ENCODE peak calls at places on chromosomes 16 and 17, in nine cellular contexts. One of them, this sample, is unnamed.

GRCh38 chr16:4402439-4403132 is 13.8 kb downstream of the CORO7 start:
- DNase-seq in OCI-LY7: peak
- DNase-seq in adipocyte: peak
- DNase-seq in heart right ventricle: peak
- DNase-seq in right atrium auricular region: peak
- DNase-seq in AG04449: no peak
- DNase-seq in aorta: peak
- DNase-seq in esophagus muscularis mucosa: no peak
- DNase-seq in hepatocyte: peak
- DNase-seq in this sample: peak

GRCh38 chr17:12472613-12473173 is 193.0 kb upstream of the MYOCD start:
- DNase-seq in OCI-LY7: no peak
- DNase-seq in adipocyte: no peak
- DNase-seq in heart right ventricle: no peak
- DNase-seq in right atrium auricular region: no peak
- DNase-seq in AG04449: no peak
- DNase-seq in aorta: no peak
- DNase-seq in esophagus muscularis mucosa: no peak
- DNase-seq in hepatocyte: no peak
- DNase-seq in this sample: peak

GRCh38 chr17:7843536-7844291 is 9.7 kb downstream of the KDM6B start:
- DNase-seq in OCI-LY7: peak
- DNase-seq in adipocyte: peak
- DNase-seq in heart right ventricle: peak
- DNase-seq in right atrium auricular region: peak
- DNase-seq in AG04449: no peak
- DNase-seq in aorta: peak
- DNase-seq in esophagus muscularis mucosa: peak
- DNase-seq in hepatocyte: peak
- DNase-seq in this sample: peak

GRCh38 chr16:50699345-50700159 is 6.1 kb downstream of the NOD2 start:
- DNase-seq in OCI-LY7: no peak
- DNase-seq in adipocyte: no peak
- DNase-seq in heart right ventricle: no peak
- DNase-seq in right atrium auricular region: no peak
- DNase-seq in AG04449: no peak
- DNase-seq in aorta: peak
- DNase-seq in esophagus muscularis mucosa: no peak
- DNase-seq in hepatocyte: no peak
- DNase-seq in this sample: no peak

GRCh38 chr16:85370881-85371651 is 242.1 kb upstream of the GSE1 start:
- DNase-seq in OCI-LY7: no peak
- DNase-seq in adipocyte: no peak
- DNase-seq in heart right ventricle: peak
- DNase-seq in right atrium auricular region: peak
- DNase-seq in AG04449: no peak
- DNase-seq in aorta: peak
- DNase-seq in esophagus muscularis mucosa: no peak
- DNase-seq in hepatocyte: no peak
- DNase-seq in this sample: peak

GRCh38 chr16:49350265-49351103 is 23.1 kb upstream of the C16orf78 start:
- DNase-seq in OCI-LY7: peak
- DNase-seq in adipocyte: peak
- DNase-seq in heart right ventricle: peak
- DNase-seq in right atrium auricular region: peak
- DNase-seq in AG04449: no peak
- DNase-seq in aorta: peak
- DNase-seq in esophagus muscularis mucosa: no peak
- DNase-seq in hepatocyte: peak
- DNase-seq in this sample: peak

GRCh38 chr17:72683506-72684404 is 408.7 kb downstream of the SLC39A11 start:
- DNase-seq in OCI-LY7: no peak
- DNase-seq in adipocyte: peak
- DNase-seq in heart right ventricle: no peak
- DNase-seq in right atrium auricular region: no peak
- DNase-seq in AG04449: peak
- DNase-seq in aorta: no peak
- DNase-seq in esophagus muscularis mucosa: no peak
- DNase-seq in hepatocyte: peak
- DNase-seq in this sample: peak

GRCh38 chr17:27568216-27568615 is 62.8 kb upstream of the LGALS9 start:
- DNase-seq in OCI-LY7: no peak
- DNase-seq in adipocyte: no peak
- DNase-seq in heart right ventricle: no peak
- DNase-seq in right atrium auricular region: no peak
- DNase-seq in AG04449: no peak
- DNase-seq in aorta: no peak
- DNase-seq in esophagus muscularis mucosa: no peak
- DNase-seq in hepatocyte: no peak
- DNase-seq in this sample: no peak

GRCh38 chr16:21560462-21560861 is 38.9 kb upstream of the METTL9 start:
- DNase-seq in OCI-LY7: no peak
- DNase-seq in adipocyte: no peak
- DNase-seq in heart right ventricle: no peak
- DNase-seq in right atrium auricular region: no peak
- DNase-seq in AG04449: no peak
- DNase-seq in aorta: peak
- DNase-seq in esophagus muscularis mucosa: no peak
- DNase-seq in hepatocyte: no peak
- DNase-seq in this sample: no peak

GRCh38 chr16:8945626-8946296 is 17.9 kb downstream of the USP7 start:
- DNase-seq in OCI-LY7: no peak
- DNase-seq in adipocyte: no peak
- DNase-seq in heart right ventricle: no peak
- DNase-seq in right atrium auricular region: no peak
- DNase-seq in AG04449: no peak
- DNase-seq in aorta: no peak
- DNase-seq in esophagus muscularis mucosa: no peak
- DNase-seq in hepatocyte: no peak
- DNase-seq in this sample: no peak

GRCh38 chr16:9197957-9198661 is 106.7 kb downstream of the HAPSTR1 start:
- DNase-seq in OCI-LY7: no peak
- DNase-seq in adipocyte: no peak
- DNase-seq in heart right ventricle: no peak
- DNase-seq in right atrium auricular region: no peak
- DNase-seq in AG04449: no peak
- DNase-seq in aorta: no peak
- DNase-seq in esophagus muscularis mucosa: no peak
- DNase-seq in hepatocyte: no peak
- DNase-seq in this sample: no peak

GRCh38 chr17:29784661-29785060 is 145.4 kb downstream of the SSH2 start:
- DNase-seq in OCI-LY7: no peak
- DNase-seq in adipocyte: peak
- DNase-seq in heart right ventricle: no peak
- DNase-seq in right atrium auricular region: no peak
- DNase-seq in AG04449: no peak
- DNase-seq in aorta: no peak
- DNase-seq in esophagus muscularis mucosa: no peak
- DNase-seq in hepatocyte: no peak
- DNase-seq in this sample: no peak

GRCh38 chr16:6280055-6280454 is 1052.6 kb upstream of the RBFOX1 start:
- DNase-seq in OCI-LY7: no peak
- DNase-seq in adipocyte: no peak
- DNase-seq in heart right ventricle: no peak
- DNase-seq in right atrium auricular region: no peak
- DNase-seq in AG04449: no peak
- DNase-seq in aorta: no peak
- DNase-seq in esophagus muscularis mucosa: no peak
- DNase-seq in hepatocyte: no peak
- DNase-seq in this sample: no peak

GRCh38 chr17:81347437-81347836 is 47.8 kb upstream of the BAHCC1 start:
- DNase-seq in OCI-LY7: no peak
- DNase-seq in adipocyte: no peak
- DNase-seq in heart right ventricle: no peak
- DNase-seq in right atrium auricular region: no peak
- DNase-seq in AG04449: no peak
- DNase-seq in aorta: no peak
- DNase-seq in esophagus muscularis mucosa: no peak
- DNase-seq in hepatocyte: peak
- DNase-seq in this sample: no peak

GRCh38 chr17:81345211-81346089 is 49.8 kb upstream of the BAHCC1 start:
- DNase-seq in OCI-LY7: peak
- DNase-seq in adipocyte: peak
- DNase-seq in heart right ventricle: peak
- DNase-seq in right atrium auricular region: peak
- DNase-seq in AG04449: no peak
- DNase-seq in aorta: peak
- DNase-seq in esophagus muscularis mucosa: peak
- DNase-seq in hepatocyte: peak
- DNase-seq in this sample: peak

GRCh38 chr17:81348097-81349055 is 46.9 kb upstream of the BAHCC1 start:
- DNase-seq in OCI-LY7: no peak
- DNase-seq in adipocyte: no peak
- DNase-seq in heart right ventricle: no peak
- DNase-seq in right atrium auricular region: no peak
- DNase-seq in AG04449: no peak
- DNase-seq in aorta: no peak
- DNase-seq in esophagus muscularis mucosa: no peak
- DNase-seq in hepatocyte: peak
- DNase-seq in this sample: no peak

GRCh38 chr17:81346090-81346907 is 49.0 kb upstream of the BAHCC1 start:
- DNase-seq in OCI-LY7: peak
- DNase-seq in adipocyte: peak
- DNase-seq in heart right ventricle: peak
- DNase-seq in right atrium auricular region: peak
- DNase-seq in AG04449: peak
- DNase-seq in aorta: peak
- DNase-seq in esophagus muscularis mucosa: peak
- DNase-seq in hepatocyte: peak
- DNase-seq in this sample: peak

GRCh38 chr17:81346908-81347349 is 48.3 kb upstream of the BAHCC1 start:
- DNase-seq in OCI-LY7: no peak
- DNase-seq in adipocyte: no peak
- DNase-seq in heart right ventricle: no peak
- DNase-seq in right atrium auricular region: no peak
- DNase-seq in AG04449: no peak
- DNase-seq in aorta: no peak
- DNase-seq in esophagus muscularis mucosa: no peak
- DNase-seq in hepatocyte: peak
- DNase-seq in this sample: no peak
- H3K4me3 ChIP-seq in OCI-LY7: no peak
- H3K4me3 ChIP-seq in adipocyte: peak
- H3K4me3 ChIP-seq in heart right ventricle: peak
- H3K4me3 ChIP-seq in right atrium auricular region: peak
- H3K4me3 ChIP-seq in AG04449: peak
- H3K4me3 ChIP-seq in aorta: no peak
- H3K4me3 ChIP-seq in esophagus muscularis mucosa: peak
- H3K4me3 ChIP-seq in hepatocyte: peak
- H3K4me3 ChIP-seq in this sample: peak

GRCh38 chr17:81667754-81668153 is 1.2 kb downstream of the CCDC137 start:
- DNase-seq in OCI-LY7: peak
- DNase-seq in adipocyte: no peak
- DNase-seq in heart right ventricle: no peak
- DNase-seq in right atrium auricular region: no peak
- DNase-seq in AG04449: no peak
- DNase-seq in aorta: no peak
- DNase-seq in esophagus muscularis mucosa: no peak
- DNase-seq in hepatocyte: no peak
- DNase-seq in this sample: no peak
- H3K4me3 ChIP-seq in OCI-LY7: peak
- H3K4me3 ChIP-seq in adipocyte: peak
- H3K4me3 ChIP-seq in heart right ventricle: peak
- H3K4me3 ChIP-seq in right atrium auricular region: no peak
- H3K4me3 ChIP-seq in AG04449: peak
- H3K4me3 ChIP-seq in aorta: no peak
- H3K4me3 ChIP-seq in esophagus muscularis mucosa: peak
- H3K4me3 ChIP-seq in hepatocyte: peak
- H3K4me3 ChIP-seq in this sample: peak

DNA sequence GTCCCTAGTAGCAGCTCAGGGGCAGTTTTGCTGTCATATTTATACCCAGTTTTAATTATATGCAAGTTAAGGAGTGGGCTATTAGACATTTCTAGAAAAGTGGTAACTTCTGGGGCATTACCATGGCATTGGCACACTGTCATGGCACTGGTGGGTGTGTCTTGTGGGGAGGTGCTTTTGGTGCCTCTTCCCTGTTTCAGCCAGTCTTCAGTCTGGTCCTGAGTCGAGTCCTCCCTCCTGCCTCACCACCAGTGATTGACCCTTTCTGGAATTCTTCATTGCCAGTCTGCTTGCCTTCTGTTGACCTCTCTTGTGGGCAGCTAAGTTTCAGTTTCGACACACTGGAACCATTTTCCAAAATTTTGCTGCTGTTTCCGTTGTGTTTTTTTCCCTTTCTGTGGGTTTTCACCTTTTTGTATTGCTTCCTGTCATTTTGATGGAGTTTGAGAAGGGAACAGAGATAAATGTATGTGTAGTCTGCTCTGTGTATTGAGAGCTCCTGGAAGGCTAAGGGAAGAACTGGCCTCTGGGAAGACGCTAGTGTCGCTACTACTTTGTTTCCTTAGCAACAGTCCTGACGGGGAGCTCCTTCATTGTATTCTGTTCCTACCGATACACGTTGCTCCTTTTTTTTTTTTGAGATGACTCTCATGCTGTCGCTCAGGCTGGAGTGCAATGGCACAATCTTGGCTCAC is 10.6 kb downstream of the WWP2 start:
- DNase-seq in OCI-LY7: no peak
- DNase-seq in adipocyte: peak
- DNase-seq in heart right ventricle: no peak
- DNase-seq in right atrium auricular region: no peak
- DNase-seq in AG04449: no peak
- DNase-seq in aorta: no peak
- DNase-seq in esophagus muscularis mucosa: no peak
- DNase-seq in hepatocyte: no peak
- DNase-seq in this sample: no peak
- H3K4me3 ChIP-seq in OCI-LY7: no peak
- H3K4me3 ChIP-seq in adipocyte: peak
- H3K4me3 ChIP-seq in heart right ventricle: no peak
- H3K4me3 ChIP-seq in right atrium auricular region: no peak
- H3K4me3 ChIP-seq in AG04449: no peak
- H3K4me3 ChIP-seq in aorta: no peak
- H3K4me3 ChIP-seq in esophagus muscularis mucosa: no peak
- H3K4me3 ChIP-seq in hepatocyte: no peak
- H3K4me3 ChIP-seq in this sample: no peak

GRCh38 chr17:38418069-38418692 is 10.1 kb upstream of the ARHGAP23 start:
- DNase-seq in OCI-LY7: no peak
- DNase-seq in adipocyte: no peak
- DNase-seq in heart right ventricle: no peak
- DNase-seq in right atrium auricular region: no peak
- DNase-seq in AG04449: no peak
- DNase-seq in aorta: no peak
- DNase-seq in esophagus muscularis mucosa: no peak
- DNase-seq in hepatocyte: no peak
- DNase-seq in this sample: no peak

GRCh38 chr17:38418693-38419507 is 9.4 kb upstream of the ARHGAP23 start:
- DNase-seq in OCI-LY7: peak
- DNase-seq in adipocyte: no peak
- DNase-seq in heart right ventricle: no peak
- DNase-seq in right atrium auricular region: no peak
- DNase-seq in AG04449: no peak
- DNase-seq in aorta: no peak
- DNase-seq in esophagus muscularis mucosa: no peak
- DNase-seq in hepatocyte: no peak
- DNase-seq in this sample: no peak

GRCh38 chr17:38417210-38417951 is 10.9 kb upstream of the ARHGAP23 start:
- DNase-seq in OCI-LY7: peak
- DNase-seq in adipocyte: no peak
- DNase-seq in heart right ventricle: no peak
- DNase-seq in right atrium auricular region: no peak
- DNase-seq in AG04449: no peak
- DNase-seq in aorta: no peak
- DNase-seq in esophagus muscularis mucosa: no peak
- DNase-seq in hepatocyte: no peak
- DNase-seq in this sample: no peak

GRCh38 chr17:38416840-38417209 is 11.4 kb upstream of the ARHGAP23 start:
- DNase-seq in OCI-LY7: peak
- DNase-seq in adipocyte: no peak
- DNase-seq in heart right ventricle: no peak
- DNase-seq in right atrium auricular region: no peak
- DNase-seq in AG04449: no peak
- DNase-seq in aorta: no peak
- DNase-seq in esophagus muscularis mucosa: no peak
- DNase-seq in hepatocyte: no peak
- DNase-seq in this sample: no peak

GRCh38 chr17:38415250-38416194 is 12.7 kb upstream of the ARHGAP23 start:
- DNase-seq in OCI-LY7: peak
- DNase-seq in adipocyte: peak
- DNase-seq in heart right ventricle: no peak
- DNase-seq in right atrium auricular region: no peak
- DNase-seq in AG04449: no peak
- DNase-seq in aorta: no peak
- DNase-seq in esophagus muscularis mucosa: no peak
- DNase-seq in hepatocyte: peak
- DNase-seq in this sample: peak
- H3K4me3 ChIP-seq in OCI-LY7: peak
- H3K4me3 ChIP-seq in adipocyte: peak
- H3K4me3 ChIP-seq in heart right ventricle: peak
- H3K4me3 ChIP-seq in right atrium auricular region: no peak
- H3K4me3 ChIP-seq in AG04449: peak
- H3K4me3 ChIP-seq in aorta: no peak
- H3K4me3 ChIP-seq in esophagus muscularis mucosa: peak
- H3K4me3 ChIP-seq in hepatocyte: peak
- H3K4me3 ChIP-seq in this sample: no peak